ENCODE peak calls at places on chromosomes 5 and 9, in four cellular contexts. K is mucosa of descending colon, I is foreskin melanocyte, E is T-helper 1 cell. D is an unnamed sample.

GRCh38 chr9:97601228-97601898 is 31.8 kb downstream of the TSTD2 start:
- DNase-seq in K (no peak), I (no peak), E (no peak), D (no peak)

GRCh38 chr5:159021360-159022177 is 78.1 kb downstream of the EBF1 start:
- DNase-seq in K (no peak), I (no peak), E (no peak), D (no peak)

GRCh38 chr9:138097501-138097991 is 220.0 kb downstream of the CACNA1B start:
- DNase-seq in K (no peak), I (no peak), E (no peak), D (peak)

GRCh38 chr5:14445581-14446290 is 135.9 kb upstream of the OTULINL start:
- DNase-seq in K (no peak), I (no peak), E (no peak), D (peak)

GRCh38 chr5:170100051-170100943 is 5.4 kb upstream of the FOXI1 start:
- DNase-seq in K (peak), I (peak), E (peak), D (peak)

GRCh38 chr5:127757576-127757975 is 54.4 kb downstream of the CCDC192 start:
- DNase-seq in K (peak), I (no peak), E (no peak), D (peak)

GRCh38 chr5:84360056-84360455 is 24.6 kb downstream of the EDIL3 start:
- DNase-seq in K (no peak), I (no peak), E (no peak), D (no peak)

GRCh38 chr5:107937710-107938355 is 267.1 kb upstream of the EFNA5 start:
- DNase-seq in K (no peak), I (no peak), E (no peak), D (no peak)

GRCh38 chr9:69820955-69821788 is 555 bp downstream of the CFAP95 start:
- DNase-seq in K (no peak), I (no peak), E (no peak), D (no peak)

GRCh38 chr5:157485811-157486739 is 26.1 kb downstream of the NIPAL4 start:
- DNase-seq in K (no peak), I (no peak), E (no peak), D (no peak)

GRCh38 chr5:180235077-180235476 is 26.1 kb upstream of the RASGEF1C start:
- DNase-seq in K (no peak), I (no peak), E (no peak), D (no peak)

GRCh38 chr9:34399729-34400128 is 23.0 kb upstream of the MYORG start:
- DNase-seq in K (no peak), I (no peak), E (no peak), D (no peak)

GRCh38 chr5:163916856-163917255 is 411.4 kb downstream of the MAT2B start:
- DNase-seq in K (no peak), I (no peak), E (no peak), D (no peak)

GRCh38 chr5:43421450-43422133 is 9.4 kb upstream of the CCL28 start:
- DNase-seq in K (no peak), I (no peak), E (no peak), D (no peak)

GRCh38 chr5:43245724-43246385 is 53.8 kb downstream of the NIM1K start:
- DNase-seq in K (no peak), I (no peak), E (no peak), D (no peak)

GRCh38 chr9:6876195-6876594 is 118.4 kb downstream of the KDM4C start:
- DNase-seq in K (no peak), I (no peak), E (no peak), D (no peak)

GRCh38 chr5:148386041-148386440 is 2.3 kb downstream of the FBXO38 start:
- DNase-seq in K (no peak), I (no peak), E (no peak), D (no peak)

GRCh38 chr5:107381189-107381856 is 289.4 kb downstream of the EFNA5 start:
- DNase-seq in K (no peak), I (no peak), E (no peak), D (no peak)

GRCh38 chr5:109917966-109918365 is 228.2 kb downstream of the MAN2A1 start:
- DNase-seq in K (no peak), I (no peak), E (no peak), D (no peak)

GRCh38 chr5:128574041-128574440 is 36.0 kb upstream of the FBN2 start:
- DNase-seq in K (no peak), I (no peak), E (no peak), D (no peak)

GRCh38 chr9:96686638-96687335 is 31.7 kb upstream of the PRXL2C start:
- DNase-seq in K (peak), I (peak), E (peak), D (peak)

GRCh38 chr9:135214706-135215105 is 127.2 kb downstream of the OLFM1 start:
- DNase-seq in K (no peak), I (no peak), E (no peak), D (no peak)

GRCh38 chr5:150989695-150990094 is 30.7 kb upstream of the GPX3 start:
- DNase-seq in K (no peak), I (no peak), E (no peak), D (no peak)

GRCh38 chr5:14810941-14811573 is 60.5 kb downstream of the ANKH start:
- DNase-seq in K (no peak), I (no peak), E (no peak), D (no peak)

GRCh38 chr5:92337772-92338234 is 954.7 kb upstream of the ARRDC3 start:
- DNase-seq in K (no peak), I (no peak), E (no peak), D (no peak)

GRCh38 chr5:2269656-2270055 is 386.9 kb upstream of the IRX4 start:
- DNase-seq in K (no peak), I (no peak), E (no peak), D (no peak)

GRCh38 chr5:79255786-79256557 is 20.0 kb downstream of the JMY start:
- DNase-seq in K (peak), I (peak), E (no peak), D (no peak)

D was measured in head of caudate nucleus.